ENCODE peak calls at places on chromosome 7, in five cellular contexts. A is stomach, W is WTC11, I is neural crest cell, C is RWPE1. V is an unnamed sample.

GRCh38 chr7:110442386-110442837 is 648.5 kb upstream of the LRRN3 start:
- DNase-seq in C (peak; percentile 44), I (peak; percentile 32), W (peak; percentile 75), A (peak; percentile 31), V (no peak)

GRCh38 chr7:13856012-13856411 is 133.5 kb downstream of the ETV1 start:
- DNase-seq in C (no peak), W (no peak), A (no peak), I (no peak), V (no peak)

GRCh38 chr7:4028221-4028620 is 653.9 kb upstream of the FOXK1 start:
- DNase-seq in I (no peak), W (no peak), C (no peak), A (no peak), V (no peak)

GRCh38 chr7:149872419-149873073 is 1.2 kb upstream of the ATP6V0E2 start:
- DNase-seq in I (peak; percentile 59), A (peak; percentile 67), C (peak; percentile 66), W (peak; percentile 49), V (peak; percentile 91)

GRCh38 chr7:141664450-141664849 is 37.5 kb downstream of the DENND11 start:
- DNase-seq in I (no peak), C (no peak), W (no peak), A (peak; percentile 51), V (no peak)

GRCh38 chr7:387132-388022 is 97.4 kb downstream of the FOXL3 start:
- DNase-seq in A (peak; percentile 17), W (no peak), C (no peak), I (no peak), V (peak; percentile 34)

GRCh38 chr7:727806-728460 is 852 bp upstream of the PRKAR1B start:
- DNase-seq in A (no peak), W (no peak), C (no peak), I (no peak), V (no peak)

GRCh38 chr7:4861673-4862072 is at the start of gene PAPOLB:
- DNase-seq in C (no peak), I (no peak), A (no peak), W (peak; percentile 61), V (no peak)

GRCh38 chr7:468681-469590 is 50.7 kb downstream of the PDGFA start:
- DNase-seq in I (no peak), A (peak; percentile 19), C (no peak), W (no peak), V (no peak)

GRCh38 chr7:70582921-70583895 is 548.7 kb upstream of the GALNT17 start:
- DNase-seq in A (no peak), C (no peak), W (no peak), I (no peak), V (no peak)

GRCh38 chr7:18889436-18889835 is 228.0 kb downstream of the TWIST1 start:
- DNase-seq in C (no peak), W (no peak), I (no peak), A (no peak), V (no peak)

GRCh38 chr7:124208173-124208572 is 175.3 kb upstream of the TMEM229A start:
- DNase-seq in A (no peak), W (no peak), I (no peak), C (no peak), V (no peak)

GRCh38 chr7:106609416-106609815 is 51.5 kb downstream of the CCDC71L start:
- DNase-seq in C (peak; percentile 26), W (no peak), A (no peak), I (no peak), V (no peak)

GRCh38 chr7:17661982-17662585 is 278.2 kb downstream of the SNX13 start:
- DNase-seq in W (no peak), A (no peak), I (no peak), C (no peak), V (no peak)

GRCh38 chr7:66380285-66380888 is 175.3 kb downstream of the TPST1 start:
- DNase-seq in C (no peak), A (no peak), W (no peak), I (no peak), V (no peak)

GRCh38 chr7:50276446-50276845 is 28.1 kb upstream of the IKZF1 start:
- DNase-seq in C (no peak), A (no peak), W (no peak), I (no peak), V (no peak)

GRCh38 chr7:30743371-30744074 is 8.4 kb upstream of the INMT start:
- DNase-seq in I (no peak), A (no peak), C (peak; percentile 34), W (no peak), V (no peak)

GRCh38 chr7:27175005-27175625 is 995 bp upstream of the HOXA10 start:
- DNase-seq in C (no peak), I (no peak), W (no peak), A (no peak), V (peak; percentile 61)

GRCh38 chr7:8295638-8296361 is 33.8 kb upstream of the ICA1 start:
- DNase-seq in C (peak; percentile 74), A (peak; percentile 30), W (no peak), I (peak; percentile 20), V (no peak)

GRCh38 chr7:157949711-157950110 is 612.9 kb downstream of the DNAJB6 start:
- DNase-seq in W (no peak), I (no peak), C (peak; percentile 17), A (no peak), V (no peak)

GRCh38 chr7:137992738-137993394 is 9.0 kb downstream of the CREB3L2 start:
- DNase-seq in I (no peak), A (no peak), C (peak; percentile 26), W (no peak), V (peak; percentile 78)

GRCh38 chr7:73734619-73735525 is 3.7 kb downstream of the ABHD11 start:
- DNase-seq in W (peak; percentile 89), I (peak; percentile 72), C (peak; percentile 84), A (peak; percentile 92), V (peak; percentile 84)

GRCh38 chr7:16078076-16078952 is 343.0 kb downstream of the CRPPA start:
- DNase-seq in C (peak; percentile 38), A (no peak), W (no peak), I (peak; percentile 47), V (no peak)

GRCh38 chr7:88169717-88170320 is 50.0 kb downstream of the SRI start:
- DNase-seq in W (no peak), C (peak; percentile 9), A (no peak), I (no peak), V (no peak)

GRCh38 chr7:86846494-86847190 is 202.9 kb downstream of the GRM3 start:
- DNase-seq in I (no peak), A (peak; percentile 28), W (no peak), C (no peak), V (no peak)

GRCh38 chr7:16811555-16811954 is 6.8 kb upstream of the AGR2 start:
- DNase-seq in I (no peak), W (no peak), C (peak; percentile 24), A (no peak), V (no peak)

GRCh38 chr7:11203688-11204087 is 230.0 kb downstream of the PHF14 start:
- DNase-seq in W (no peak), C (no peak), I (no peak), A (no peak), V (no peak)

GRCh38 chr7:108598153-108598552 is 28.5 kb downstream of the DNAJB9 start:
- DNase-seq in W (no peak), I (no peak), C (no peak), A (no peak), V (no peak)
- TF ChIP-seq CTCF in W (no peak), I (no peak), C (no peak), A (no peak), V (no peak)

DNA sequence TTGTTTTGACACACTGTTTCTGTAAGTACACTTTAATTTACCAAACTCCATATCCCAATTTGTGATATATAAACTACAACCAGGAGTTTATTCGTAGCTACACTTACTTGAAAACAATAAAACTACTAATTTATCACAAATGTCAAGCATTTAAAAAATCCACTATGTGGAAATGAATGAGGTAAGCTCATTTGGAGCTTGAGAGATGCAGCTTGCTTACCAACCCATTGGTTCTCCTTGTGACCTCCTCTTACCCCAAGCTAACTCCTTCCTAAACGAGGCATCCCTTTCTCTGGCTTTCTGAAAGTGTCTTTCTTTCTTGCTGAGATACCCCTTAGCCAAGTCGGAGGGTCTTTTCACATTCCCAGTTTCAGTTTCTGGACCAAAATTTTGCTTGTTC is 2.5 kb downstream of the OR6V1 start:
- DNase-seq in A (no peak), I (no peak), W (no peak), C (no peak), V (no peak)
- TF ChIP-seq CTCF in A (no peak), I (no peak), W (no peak), C (no peak), V (no peak)

GRCh38 chr7:100476108-100476780 is 2.8 kb downstream of the TSC22D4 start:
- DNase-seq in I (no peak), C (no peak), W (no peak), A (no peak), V (no peak)

GRCh38 chr7:100478966-100479660 is at the start of gene TSC22D4:
- DNase-seq in W (peak; percentile 96), C (peak; percentile 85), I (peak; percentile 72), A (peak; percentile 96), V (peak; percentile 98)

GRCh38 chr7:100477871-100478248 is 1.2 kb downstream of the TSC22D4 start:
- DNase-seq in C (no peak), W (no peak), A (no peak), I (no peak), V (peak; percentile 61)

GRCh38 chr7:100475549-100475948 is 3.5 kb downstream of the TSC22D4 start:
- DNase-seq in I (no peak), C (no peak), A (no peak), W (no peak), V (no peak)

DNA sequence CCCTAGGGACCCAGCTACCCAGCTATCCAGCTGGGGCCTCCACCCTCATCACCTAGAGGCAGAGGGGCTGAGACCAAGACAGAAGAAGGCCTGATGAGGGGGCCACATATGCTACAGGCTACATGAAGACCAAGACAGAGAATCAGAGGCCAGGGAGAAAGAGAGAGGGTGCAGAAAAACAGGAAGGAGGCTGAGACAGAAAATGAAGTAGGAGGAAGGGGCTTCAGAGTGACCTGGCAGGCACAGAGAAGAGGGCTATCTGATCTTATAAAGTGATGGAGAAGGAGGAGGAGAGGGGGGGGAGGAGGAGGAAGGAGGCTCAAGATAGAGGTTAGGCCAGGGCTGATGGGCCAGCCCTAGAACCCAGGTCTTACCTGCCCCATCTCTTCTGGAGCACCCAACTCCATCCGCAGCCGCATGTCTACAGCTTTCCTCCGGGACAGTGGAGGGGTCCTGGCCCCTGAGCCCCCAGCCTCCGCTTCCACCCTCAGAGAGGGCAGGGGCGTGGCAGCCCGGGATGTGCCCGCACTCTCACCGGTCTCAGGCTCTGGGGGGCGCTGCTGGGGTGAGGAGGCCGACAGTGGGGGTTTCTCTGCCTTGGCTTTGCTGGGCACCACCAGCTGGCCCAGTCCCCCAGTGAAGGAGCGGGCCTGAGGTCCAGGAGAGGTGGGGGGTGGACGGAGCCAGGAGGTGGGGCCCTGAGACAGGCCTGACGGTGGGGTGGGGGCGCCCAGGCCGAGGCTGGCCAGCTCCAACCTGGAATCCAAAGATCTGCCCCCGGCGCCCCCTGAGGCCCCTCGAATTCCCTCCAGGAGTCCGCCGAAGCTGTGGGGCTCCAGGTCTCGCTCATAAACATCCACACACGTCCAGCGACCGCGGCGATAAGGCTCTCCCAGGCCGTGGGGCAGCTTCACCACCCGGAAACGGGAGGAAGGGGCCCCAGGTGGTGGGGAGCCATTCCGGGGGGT is 1.8 kb downstream of the TSC22D4 start:
- DNase-seq in A (no peak), W (peak; percentile 62), I (no peak), C (no peak), V (no peak)
- TF ChIP-seq CTCF in A (no peak), W (no peak), I (no peak), C (peak; percentile 35), V (no peak)

GRCh38 chr7:154503962-154504550 is 451.9 kb downstream of the DPP6 start:
- DNase-seq in I (no peak), C (peak; percentile 25), A (no peak), W (no peak), V (no peak)
- TF ChIP-seq CTCF in I (peak; percentile 84), C (peak; percentile 47), A (peak; percentile 40), W (peak; percentile 29), V (peak; percentile 65)

GRCh38 chr7:156019308-156019707 is 207.0 kb upstream of the SHH start:
- DNase-seq in A (no peak), C (no peak), I (no peak), W (no peak), V (no peak)
- TF ChIP-seq CTCF in A (no peak), C (no peak), I (no peak), W (no peak), V (no peak)